ENCODE peak calls at places on chromosomes 5 and 9, in ten cellular contexts. V, Q, X, I, D, U, O, F, K and J are unnamed samples.

GRCh38 chr5:15834596-15835245 is 334.7 kb downstream of the FBXL7 start:
- DNase-seq in U (peak; percentile 29), K (no peak), F (no peak), Q (peak; percentile 89), O (no peak), I (no peak), D (no peak), X (no peak), V (no peak), J (no peak)

GRCh38 chr5:154519375-154519774 is 41.3 kb upstream of the HAND1 start:
- DNase-seq in O (no peak), X (no peak), U (no peak), V (no peak), F (no peak), I (no peak), K (peak; percentile 53), Q (peak; percentile 49), D (no peak), J (no peak)

GRCh38 chr5:142290574-142291299 is 34.1 kb downstream of the SPRY4 start:
- DNase-seq in V (no peak), Q (peak; percentile 69), K (no peak), X (no peak), F (no peak), O (no peak), U (no peak), D (no peak), I (peak; percentile 93), J (no peak)

GRCh38 chr5:17996002-17996401 is 361.7 kb downstream of the TAF11L14 start:
- DNase-seq in O (no peak), F (no peak), U (no peak), V (no peak), X (no peak), Q (no peak), I (no peak), K (no peak), D (no peak), J (no peak)

GRCh38 chr9:93910196-93910595 is 45.0 kb downstream of the BARX1 start:
- DNase-seq in X (no peak), I (no peak), F (no peak), U (no peak), V (no peak), K (no peak), O (no peak), D (no peak), Q (no peak), J (no peak)

GRCh38 chr9:21711504-21711903 is 90.9 kb upstream of the MTAP start:
- DNase-seq in F (peak; percentile 20), D (peak; percentile 30), I (peak; percentile 71), U (no peak), O (peak; percentile 8), Q (peak; percentile 83), V (no peak), K (no peak), X (no peak), J (peak; percentile 13)

GRCh38 chr9:5563417-5563815 is 53.1 kb downstream of the PDCD1LG2 start:
- DNase-seq in Q (peak; percentile 20), I (no peak), X (no peak), D (no peak), F (no peak), K (no peak), U (no peak), V (no peak), O (no peak), J (no peak)

GRCh38 chr9:127561491-127562270 is 50.4 kb upstream of the STXBP1 start:
- DNase-seq in F (no peak), X (no peak), O (peak; percentile 22), U (peak; percentile 92), K (peak; percentile 77), D (peak; percentile 79), Q (peak; percentile 99), I (no peak), V (peak; percentile 91), J (peak; percentile 20)

GRCh38 chr5:57447656-57448055 is 35.0 kb downstream of the ACTBL2 start:
- DNase-seq in D (no peak), X (no peak), V (no peak), Q (peak; percentile 65), F (no peak), U (no peak), K (no peak), I (no peak), O (no peak), J (no peak)